ENCODE peak calls at places on chromosomes 16 and 17, in six cellular contexts. One of them, this sample, is unnamed.

GRCh38 chr17:64443086-64443760 is 5.7 kb upstream of the MILR1 start:
- DNase-seq in HepG2: no peak
- DNase-seq in A549: no peak
- DNase-seq in K562: no peak
- DNase-seq in endothelial cell of umbilical vein: no peak
- DNase-seq in H1: no peak
- DNase-seq in this sample: no peak

GRCh38 chr16:74573622-74574021 is 33.3 kb downstream of the GLG1 start:
- DNase-seq in H1: no peak
- DNase-seq in endothelial cell of umbilical vein: no peak
- DNase-seq in K562: no peak
- DNase-seq in A549: no peak
- DNase-seq in HepG2: no peak
- DNase-seq in this sample: no peak

GRCh38 chr16:14347706-14348105 is 276.6 kb downstream of the MRTFB start:
- DNase-seq in A549: no peak
- DNase-seq in H1: no peak
- DNase-seq in endothelial cell of umbilical vein: no peak
- DNase-seq in K562: no peak
- DNase-seq in HepG2: no peak
- DNase-seq in this sample: no peak

GRCh38 chr17:74211141-74211928 is 2.0 kb upstream of the TTYH2 start:
- DNase-seq in HepG2: no peak
- DNase-seq in K562: peak; percentile 46
- DNase-seq in H1: peak; percentile 73
- DNase-seq in endothelial cell of umbilical vein: no peak
- DNase-seq in A549: no peak
- DNase-seq in this sample: peak; percentile 56

GRCh38 chr17:73838815-73839214 is 194.6 kb upstream of the SDK2 start:
- DNase-seq in HepG2: no peak
- DNase-seq in H1: no peak
- DNase-seq in endothelial cell of umbilical vein: no peak
- DNase-seq in A549: no peak
- DNase-seq in K562: no peak
- DNase-seq in this sample: no peak

GRCh38 chr17:12078791-12079190 is 58.1 kb downstream of the MAP2K4 start:
- DNase-seq in HepG2: no peak
- DNase-seq in H1: no peak
- DNase-seq in A549: no peak
- DNase-seq in K562: no peak
- DNase-seq in endothelial cell of umbilical vein: no peak
- DNase-seq in this sample: no peak

GRCh38 chr17:15169676-15170075 is 95.5 kb downstream of the PMP22 start:
- DNase-seq in endothelial cell of umbilical vein: no peak
- DNase-seq in HepG2: no peak
- DNase-seq in K562: no peak
- DNase-seq in A549: no peak
- DNase-seq in H1: no peak
- DNase-seq in this sample: no peak

GRCh38 chr16:57245472-57246113 is 534 bp downstream of the ARL2BP start:
- DNase-seq in HepG2: no peak
- DNase-seq in endothelial cell of umbilical vein: peak; percentile 36
- DNase-seq in A549: peak; percentile 49
- DNase-seq in K562: peak; percentile 42
- DNase-seq in H1: no peak
- DNase-seq in this sample: peak; percentile 30

GRCh38 chr17:26731005-26731921 is 562.7 kb upstream of the WSB1 start:
- DNase-seq in H1: no peak
- DNase-seq in K562: no peak
- DNase-seq in A549: no peak
- DNase-seq in HepG2: no peak
- DNase-seq in endothelial cell of umbilical vein: no peak
- DNase-seq in this sample: no peak

GRCh38 chr17:77864234-77865108 is 94.0 kb upstream of the TNRC6C start:
- DNase-seq in HepG2: no peak
- DNase-seq in endothelial cell of umbilical vein: no peak
- DNase-seq in H1: no peak
- DNase-seq in A549: no peak
- DNase-seq in K562: no peak
- DNase-seq in this sample: no peak

GRCh38 chr16:73192227-73192894 is 144.4 kb upstream of the ZFHX3 start:
- DNase-seq in K562: no peak
- DNase-seq in H1: no peak
- DNase-seq in A549: no peak
- DNase-seq in HepG2: no peak
- DNase-seq in endothelial cell of umbilical vein: no peak
- DNase-seq in this sample: no peak

GRCh38 chr16:30096105-30096861 is at the start of gene YPEL3:
- DNase-seq in K562: peak; percentile 93
- DNase-seq in endothelial cell of umbilical vein: peak; percentile 89
- DNase-seq in H1: peak; percentile 88
- DNase-seq in HepG2: peak; percentile 80
- DNase-seq in A549: peak; percentile 88
- DNase-seq in this sample: peak; percentile 92

GRCh38 chr16:2468725-2469398 is 2.2 kb upstream of the NTN3 start:
- DNase-seq in A549: peak; percentile 44
- DNase-seq in K562: no peak
- DNase-seq in HepG2: no peak
- DNase-seq in H1: peak; percentile 59
- DNase-seq in endothelial cell of umbilical vein: no peak
- DNase-seq in this sample: peak; percentile 30

GRCh38 chr17:77083547-77083946 is 57.2 kb upstream of the SEC14L1 start:
- DNase-seq in endothelial cell of umbilical vein: no peak
- DNase-seq in H1: no peak
- DNase-seq in A549: no peak
- DNase-seq in HepG2: no peak
- DNase-seq in K562: no peak
- DNase-seq in this sample: no peak

GRCh38 chr17:16935786-16936185 is 36.1 kb downstream of the TNFRSF13B start:
- DNase-seq in HepG2: no peak
- DNase-seq in K562: no peak
- DNase-seq in endothelial cell of umbilical vein: no peak
- DNase-seq in H1: no peak
- DNase-seq in A549: no peak
- DNase-seq in this sample: peak; percentile 4

GRCh38 chr17:73091770-73092517 is 544 bp downstream of the SLC39A11 start:
- DNase-seq in endothelial cell of umbilical vein: peak; percentile 28
- DNase-seq in HepG2: peak; percentile 67
- DNase-seq in A549: peak; percentile 74
- DNase-seq in K562: peak; percentile 23
- DNase-seq in H1: no peak
- DNase-seq in this sample: peak; percentile 54

GRCh38 chr17:76336756-76337412 is 16.8 kb downstream of the PRPSAP1 start:
- DNase-seq in K562: no peak
- DNase-seq in endothelial cell of umbilical vein: no peak
- DNase-seq in HepG2: no peak
- DNase-seq in A549: no peak
- DNase-seq in H1: no peak
- DNase-seq in this sample: no peak

GRCh38 chr17:48722201-48722907 is at the start of gene PRAC1:
- DNase-seq in A549: no peak
- DNase-seq in endothelial cell of umbilical vein: no peak
- DNase-seq in HepG2: no peak
- DNase-seq in H1: peak; percentile 62
- DNase-seq in K562: no peak
- DNase-seq in this sample: no peak

GRCh38 chr17:75011788-75012319 is 616 bp upstream of the MRPL58 start:
- DNase-seq in A549: no peak
- DNase-seq in HepG2: peak; percentile 74
- DNase-seq in endothelial cell of umbilical vein: peak; percentile 32
- DNase-seq in H1: no peak
- DNase-seq in K562: no peak
- DNase-seq in this sample: no peak

GRCh38 chr17:4931974-4932373 is at the start of gene GP1BA:
- DNase-seq in A549: no peak
- DNase-seq in endothelial cell of umbilical vein: no peak
- DNase-seq in K562: no peak
- DNase-seq in H1: no peak
- DNase-seq in HepG2: no peak
- DNase-seq in this sample: no peak

GRCh38 chr17:20171741-20172377 is 162.7 kb downstream of the SPECC1 start:
- DNase-seq in HepG2: peak; percentile 27
- DNase-seq in endothelial cell of umbilical vein: no peak
- DNase-seq in K562: no peak
- DNase-seq in A549: no peak
- DNase-seq in H1: no peak
- DNase-seq in this sample: no peak

GRCh38 chr16:64225696-64226095 is 896.2 kb downstream of the CDH11 start:
- DNase-seq in K562: no peak
- DNase-seq in A549: no peak
- DNase-seq in H1: no peak
- DNase-seq in endothelial cell of umbilical vein: no peak
- DNase-seq in HepG2: no peak
- DNase-seq in this sample: no peak

GRCh38 chr16:5509794-5510193 is 412.2 kb upstream of the EEF2KMT start:
- DNase-seq in endothelial cell of umbilical vein: no peak
- DNase-seq in HepG2: no peak
- DNase-seq in H1: no peak
- DNase-seq in K562: peak; percentile 8
- DNase-seq in A549: no peak
- DNase-seq in this sample: no peak

GRCh38 chr17:64028874-64029464 is 8.5 kb upstream of the ICAM2 start:
- DNase-seq in H1: peak; percentile 64
- DNase-seq in endothelial cell of umbilical vein: peak; percentile 67
- DNase-seq in K562: peak; percentile 81
- DNase-seq in HepG2: peak; percentile 61
- DNase-seq in A549: peak; percentile 68
- DNase-seq in this sample: peak; percentile 72

GRCh38 chr17:49717371-49717841 is 9.6 kb upstream of the SLC35B1 start:
- DNase-seq in A549: no peak
- DNase-seq in K562: no peak
- DNase-seq in endothelial cell of umbilical vein: no peak
- DNase-seq in H1: no peak
- DNase-seq in HepG2: no peak
- DNase-seq in this sample: no peak

GRCh38 chr17:80416940-80417293 is 1.9 kb downstream of the ENDOV start:
- DNase-seq in A549: no peak
- DNase-seq in K562: no peak
- DNase-seq in H1: no peak
- DNase-seq in HepG2: no peak
- DNase-seq in endothelial cell of umbilical vein: no peak
- DNase-seq in this sample: no peak
- TF ChIP-seq JUN in A549: no peak
- TF ChIP-seq JUN in K562: no peak
- TF ChIP-seq JUN in H1: no peak
- TF ChIP-seq JUN in HepG2: no peak
- TF ChIP-seq JUN in endothelial cell of umbilical vein: no peak
- TF ChIP-seq JUN in this sample: no peak

GRCh38 chr16:19881028-19881427 is 3.6 kb downstream of the GPRC5B start:
- DNase-seq in H1: no peak
- DNase-seq in HepG2: no peak
- DNase-seq in K562: no peak
- DNase-seq in endothelial cell of umbilical vein: no peak
- DNase-seq in A549: no peak
- DNase-seq in this sample: no peak

GRCh38 chr16:19876501-19877059 is 8.1 kb downstream of the GPRC5B start:
- DNase-seq in HepG2: no peak
- DNase-seq in K562: no peak
- DNase-seq in endothelial cell of umbilical vein: no peak
- DNase-seq in A549: no peak
- DNase-seq in H1: no peak
- DNase-seq in this sample: no peak

GRCh38 chr16:19875900-19876299 is 8.7 kb downstream of the GPRC5B start:
- DNase-seq in HepG2: no peak
- DNase-seq in A549: no peak
- DNase-seq in K562: no peak
- DNase-seq in endothelial cell of umbilical vein: no peak
- DNase-seq in H1: no peak
- DNase-seq in this sample: no peak

GRCh38 chr16:19879241-19879792 is 5.3 kb downstream of the GPRC5B start:
- DNase-seq in K562: no peak
- DNase-seq in endothelial cell of umbilical vein: no peak
- DNase-seq in A549: no peak
- DNase-seq in H1: peak; percentile 56
- DNase-seq in HepG2: peak; percentile 28
- DNase-seq in this sample: peak; percentile 64

GRCh38 chr16:19878760-19879159 is 5.9 kb downstream of the GPRC5B start:
- DNase-seq in endothelial cell of umbilical vein: no peak
- DNase-seq in HepG2: no peak
- DNase-seq in H1: no peak
- DNase-seq in K562: no peak
- DNase-seq in A549: no peak
- DNase-seq in this sample: no peak
- TF ChIP-seq JUN in endothelial cell of umbilical vein: no peak
- TF ChIP-seq JUN in HepG2: no peak
- TF ChIP-seq JUN in H1: no peak
- TF ChIP-seq JUN in K562: no peak
- TF ChIP-seq JUN in A549: no peak
- TF ChIP-seq JUN in this sample: no peak

GRCh38 chr17:28325221-28325620 is 6.2 kb downstream of the TMEM97 start:
- DNase-seq in A549: no peak
- DNase-seq in endothelial cell of umbilical vein: no peak
- DNase-seq in H1: peak; percentile 19
- DNase-seq in K562: no peak
- DNase-seq in HepG2: no peak
- DNase-seq in this sample: no peak

GRCh38 chr17:28328325-28328724 is 6.9 kb downstream of the IFT20 start:
- DNase-seq in A549: no peak
- DNase-seq in H1: no peak
- DNase-seq in HepG2: no peak
- DNase-seq in endothelial cell of umbilical vein: no peak
- DNase-seq in K562: no peak
- DNase-seq in this sample: no peak

GRCh38 chr17:28327709-28328108 is 7.6 kb downstream of the IFT20 start:
- DNase-seq in A549: no peak
- DNase-seq in H1: no peak
- DNase-seq in HepG2: no peak
- DNase-seq in endothelial cell of umbilical vein: no peak
- DNase-seq in K562: no peak
- DNase-seq in this sample: no peak

GRCh38 chr17:28326114-28326513 is 7.1 kb downstream of the TMEM97 start:
- DNase-seq in A549: no peak
- DNase-seq in endothelial cell of umbilical vein: no peak
- DNase-seq in H1: peak; percentile 8
- DNase-seq in K562: no peak
- DNase-seq in HepG2: no peak
- DNase-seq in this sample: no peak

GRCh38 chr17:28327031-28327607 is 8.1 kb downstream of the TMEM97 start:
- DNase-seq in K562: no peak
- DNase-seq in endothelial cell of umbilical vein: no peak
- DNase-seq in HepG2: no peak
- DNase-seq in H1: no peak
- DNase-seq in A549: no peak
- DNase-seq in this sample: no peak
- TF ChIP-seq JUN in K562: no peak
- TF ChIP-seq JUN in endothelial cell of umbilical vein: no peak
- TF ChIP-seq JUN in HepG2: no peak
- TF ChIP-seq JUN in H1: no peak
- TF ChIP-seq JUN in A549: no peak
- TF ChIP-seq JUN in this sample: no peak

DNA sequence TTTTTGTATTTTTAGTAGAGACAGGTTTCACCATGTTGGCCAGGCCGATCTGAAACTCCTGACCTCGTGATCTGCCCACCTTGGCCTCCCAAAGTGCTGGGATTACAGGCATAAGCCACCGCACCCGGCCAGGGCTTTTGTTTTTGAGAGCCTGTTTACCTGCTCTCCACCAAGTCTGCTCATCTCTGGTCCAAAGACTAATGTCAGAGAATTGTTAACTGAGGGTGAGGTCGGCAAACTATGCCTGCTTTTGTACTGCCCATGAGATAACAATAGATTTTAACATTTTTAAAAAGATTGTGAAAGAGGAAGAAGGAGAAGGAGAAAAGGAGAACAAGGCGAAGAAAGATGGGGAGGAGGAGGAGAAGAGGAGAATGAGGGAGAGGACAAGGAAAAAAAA is 26.0 kb downstream of the TMEM238L start:
- DNase-seq in H1: no peak
- DNase-seq in HepG2: peak; percentile 40
- DNase-seq in A549: no peak
- DNase-seq in K562: no peak
- DNase-seq in endothelial cell of umbilical vein: no peak
- DNase-seq in this sample: no peak
- TF ChIP-seq JUN in H1: no peak
- TF ChIP-seq JUN in HepG2: no peak
- TF ChIP-seq JUN in A549: no peak
- TF ChIP-seq JUN in K562: no peak
- TF ChIP-seq JUN in endothelial cell of umbilical vein: no peak
- TF ChIP-seq JUN in this sample: no peak